ENCODE peak calls at places on chromosomes 16 and 17, in seven cellular contexts. S, M, G, W, I, R and N are unnamed samples.

GRCh38 chr17:20266806-20267458 is 200.4 kb downstream of the LGALS9B start:
- DNase-seq in S (no peak), M (no peak), G (no peak), W (no peak), I (peak; percentile 75), R (no peak), N (no peak)

GRCh38 chr17:72659811-72660210 is 432.7 kb downstream of the SLC39A11 start:
- DNase-seq in S (no peak), M (no peak), G (no peak), W (no peak), I (no peak), R (no peak), N (no peak)

GRCh38 chr17:43671075-43671692 is 9.5 kb upstream of the MEOX1 start:
- DNase-seq in S (peak; percentile 53), M (no peak), G (no peak), W (no peak), I (no peak), R (no peak), N (no peak)

GRCh38 chr17:20157078-20157360 is 147.9 kb downstream of the SPECC1 start:
- DNase-seq in S (no peak), M (no peak), G (no peak), W (no peak), I (no peak), R (no peak), N (no peak)

GRCh38 chr17:50101346-50102163 is 6.4 kb downstream of the PDK2 start:
- DNase-seq in S (no peak), M (peak; percentile 89), G (no peak), W (no peak), I (peak; percentile 62), R (no peak), N (no peak)

GRCh38 chr16:2205104-2205966 is at the start of gene MLST8:
- DNase-seq in S (peak; percentile 45), M (peak; percentile 99), G (peak; percentile 100), W (no peak), I (peak; percentile 92), R (peak; percentile 65), N (peak; percentile 100)

GRCh38 chr17:63550816-63551639 is 751 bp downstream of the DCAF7 start:
- DNase-seq in S (no peak), M (peak; percentile 72), G (no peak), W (no peak), I (peak; percentile 68), R (peak; percentile 66), N (no peak)

GRCh38 chr17:4175921-4176802 is 33.2 kb downstream of the CYB5D2 start:
- DNase-seq in S (no peak), M (no peak), G (no peak), W (no peak), I (no peak), R (no peak), N (no peak)

GRCh38 chr16:89909777-89910716 is 8.6 kb upstream of the MC1R start:
- DNase-seq in S (no peak), M (peak; percentile 92), G (peak; percentile 85), W (no peak), I (peak; percentile 82), R (peak; percentile 60), N (peak; percentile 92)

GRCh38 chr17:3917391-3917931 is 1.2 kb upstream of the P2RX1 start:
- DNase-seq in S (no peak), M (peak; percentile 84), G (no peak), W (no peak), I (peak; percentile 80), R (no peak), N (no peak)

GRCh38 chr16:70736454-70737376 is 50.9 kb upstream of the MTSS2 start:
- DNase-seq in S (no peak), M (no peak), G (no peak), W (no peak), I (no peak), R (no peak), N (no peak)

GRCh38 chr16:70739389-70739788 is 53.5 kb upstream of the MTSS2 start:
- DNase-seq in S (no peak), M (no peak), G (no peak), W (no peak), I (no peak), R (no peak), N (no peak)

GRCh38 chr16:70737377-70738082 is 51.7 kb upstream of the MTSS2 start:
- DNase-seq in S (peak; percentile 81), M (peak; percentile 96), G (peak; percentile 82), W (no peak), I (no peak), R (no peak), N (peak; percentile 87)

GRCh38 chr16:70740174-70740918 is 54.5 kb upstream of the MTSS2 start:
- DNase-seq in S (no peak), M (no peak), G (no peak), W (no peak), I (no peak), R (peak; percentile 43), N (no peak)

DNA sequence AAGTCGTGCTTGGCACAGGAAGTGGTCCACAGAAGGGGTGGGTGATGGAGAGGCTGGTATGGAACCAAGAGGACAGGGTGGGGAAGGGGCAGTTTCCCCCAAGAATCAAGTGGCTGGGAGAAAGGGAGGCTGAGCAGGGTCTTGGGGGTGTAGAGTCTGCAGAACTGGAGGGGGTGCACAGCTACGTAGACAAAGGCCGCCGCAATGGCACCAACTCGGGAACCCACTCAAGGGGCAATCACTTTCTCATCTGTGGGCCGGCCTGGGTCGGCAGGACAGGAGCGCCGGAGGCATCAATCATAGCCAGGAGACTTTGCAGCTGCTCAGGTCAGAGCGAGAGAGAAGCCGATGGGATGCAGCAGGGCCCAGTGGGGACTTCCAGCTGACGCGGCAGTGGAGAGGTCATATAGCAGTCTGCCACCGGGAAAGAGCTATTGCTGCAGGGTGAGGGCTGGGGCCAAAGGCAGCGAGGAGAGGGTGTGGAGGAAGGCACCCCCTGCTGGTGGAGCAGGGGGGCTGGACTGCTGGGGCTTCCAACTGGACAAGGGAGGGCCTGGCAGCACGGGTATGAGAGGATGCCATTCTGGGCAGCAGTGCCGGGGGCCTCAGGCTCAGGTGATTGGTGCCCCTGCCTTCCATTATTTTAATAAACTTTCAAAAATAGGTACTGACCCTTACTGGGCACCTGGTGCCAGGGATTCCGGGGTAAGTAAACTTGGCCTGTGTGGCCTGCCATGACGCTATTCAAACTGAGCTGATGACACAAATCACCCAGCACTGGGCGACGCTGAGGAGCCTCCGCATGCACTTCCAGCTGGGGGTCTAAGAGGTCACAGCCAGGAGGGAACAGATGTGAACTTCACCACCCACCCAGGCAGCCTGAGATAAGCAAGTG is 52.5 kb upstream of the MTSS2 start:
- DNase-seq in S (no peak), M (peak; percentile 81), G (peak; percentile 43), W (peak; percentile 44), I (peak; percentile 69), R (peak; percentile 79), N (no peak)
- TF ChIP-seq TAF1 in S (no peak), M (no peak), G (no peak), W (no peak), I (no peak), R (no peak), N (no peak)

DNA sequence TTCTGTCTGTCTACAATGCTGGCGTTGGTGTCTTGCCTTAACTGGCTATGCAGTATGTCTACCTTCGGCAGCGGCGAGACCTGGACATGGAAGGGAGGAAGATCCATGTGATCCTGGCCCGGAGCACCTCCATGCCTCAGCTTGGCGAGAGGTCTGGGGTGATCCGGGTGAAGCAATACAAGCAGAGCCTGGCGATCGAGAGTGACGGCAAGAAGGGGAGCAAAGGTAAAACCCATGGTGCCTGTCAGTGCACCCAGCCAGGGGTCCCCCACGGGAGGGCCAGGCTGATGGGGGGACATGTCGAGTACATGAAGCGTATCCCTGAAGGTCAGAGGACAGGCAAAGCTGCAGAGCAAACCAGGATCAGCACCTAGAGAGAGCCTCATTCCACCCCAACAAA is 22.8 kb downstream of the PCTP start:
- DNase-seq in S (no peak), M (no peak), G (no peak), W (no peak), I (no peak), R (no peak), N (no peak)
- TF ChIP-seq TAF1 in S (no peak), M (no peak), G (no peak), W (no peak), I (no peak), R (no peak), N (no peak)

GRCh38 chr17:77316191-77316641 is 175.4 kb downstream of the SEC14L1 start:
- DNase-seq in S (no peak), M (peak; percentile 59), G (no peak), W (peak; percentile 47), I (no peak), R (no peak), N (no peak)
- TF ChIP-seq TAF1 in S (no peak), M (no peak), G (no peak), W (no peak), I (no peak), R (no peak), N (no peak)

GRCh38 chr17:29138991-29139682 is 41.1 kb downstream of the MYO18A start:
- DNase-seq in S (no peak), M (no peak), G (no peak), W (no peak), I (no peak), R (no peak), N (no peak)
- TF ChIP-seq TAF1 in S (no peak), M (no peak), G (no peak), W (no peak), I (no peak), R (no peak), N (no peak)

DNA sequence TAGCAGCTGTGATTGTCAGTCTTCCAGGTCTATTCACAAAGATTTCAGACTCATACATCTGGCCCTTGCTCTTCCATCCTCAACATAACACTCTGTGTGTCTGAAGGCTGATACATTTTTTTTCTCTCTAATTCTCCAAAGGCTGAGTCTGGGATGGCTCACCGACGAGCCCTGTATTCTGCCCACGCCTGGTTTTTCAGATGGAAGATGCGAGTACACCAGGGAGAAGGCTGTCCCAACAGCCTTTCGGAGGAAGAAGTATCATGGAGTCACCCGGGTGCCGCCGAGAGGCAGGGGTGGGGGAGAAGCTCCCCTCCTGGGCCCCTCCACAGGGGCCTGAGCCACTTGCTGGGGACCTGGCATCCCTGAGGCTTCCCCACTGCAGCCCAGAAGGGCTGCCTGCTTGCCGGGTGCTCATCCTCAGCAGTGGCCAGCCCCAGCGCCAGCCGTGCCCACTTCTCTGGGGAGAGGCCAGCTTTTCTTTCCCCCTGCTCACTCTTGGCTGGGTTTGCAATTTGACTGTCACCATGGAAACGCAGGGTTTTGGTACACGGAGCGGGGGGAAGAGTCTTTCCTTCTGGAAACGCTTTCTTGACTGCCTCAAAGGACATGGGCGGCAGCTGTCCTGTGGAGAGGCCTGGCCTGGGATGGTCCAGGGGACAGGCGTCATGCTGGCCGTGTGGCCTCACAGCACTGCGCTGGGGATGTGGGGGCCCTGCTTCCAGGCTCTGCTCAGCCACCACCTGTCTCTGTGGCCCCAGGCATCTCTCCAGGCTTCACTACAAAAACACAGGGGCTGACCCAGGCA is 45.5 kb upstream of the DOC2B start:
- DNase-seq in S (no peak), M (no peak), G (no peak), W (no peak), I (no peak), R (no peak), N (no peak)
- TF ChIP-seq TAF1 in S (no peak), M (no peak), G (no peak), W (no peak), I (no peak), R (no peak), N (no peak)